ENCODE peak calls at places on chromosomes 13 and 19, in six cellular contexts. T is CD8-positive, alpha-beta T cell; O is heart right ventricle; H is astrocyte; B is cardiac muscle cell; V is GM23248. R is an unnamed sample. For H3K9me3, the result is how much of the 10 kb centered on the place peaks cover.

GRCh38 chr13:65488606-65489005 is 1741.5 kb downstream of the PCDH9 start:
- DNase-seq in V (no peak), H (no peak), O (no peak), B (no peak), T (no peak), R (no peak)

GRCh38 chr13:32811297-32811800 is 204.9 kb upstream of the KL start:
- DNase-seq in O (no peak), H (no peak), V (peak), T (no peak), B (no peak), R (no peak)

GRCh38 chr19:43152217-43152616 is 34.1 kb downstream of the PSG5 start:
- DNase-seq in O (no peak), V (no peak), T (no peak), H (peak), B (no peak), R (no peak)

GRCh38 chr19:37691881-37692504 is 27.6 kb downstream of the ZNF607 start:
- DNase-seq in O (peak), V (peak), B (peak), T (peak), H (peak), R (peak)

GRCh38 chr19:1254081-1254527 is 5.7 kb downstream of the MIDN start:
- DNase-seq in T (no peak), O (no peak), H (no peak), V (peak), B (no peak), R (no peak)

GRCh38 chr19:3656073-3656746 is 29.6 kb upstream of the CACTIN start:
- DNase-seq in V (peak), O (no peak), T (no peak), B (no peak), H (peak), R (no peak)

GRCh38 chr13:68056816-68057710 is 826.9 kb upstream of the PCDH9 start:
- DNase-seq in B (no peak), H (peak), O (no peak), T (no peak), V (no peak), R (no peak)

GRCh38 chr19:56837004-56837403 is 3.5 kb downstream of the PEG3 start:
- DNase-seq in V (peak), B (no peak), T (no peak), H (no peak), O (no peak), R (no peak)

GRCh38 chr19:42831221-42832019 is 48.1 kb downstream of the PSG1 start:
- DNase-seq in O (no peak), V (no peak), T (no peak), H (no peak), B (no peak), R (no peak)

GRCh38 chr19:10044390-10044789 is 31.1 kb downstream of the RDH8 start:
- DNase-seq in B (no peak), V (no peak), T (no peak), H (no peak), O (no peak), R (no peak)

GRCh38 chr19:36573948-36574726 is 1.0 kb upstream of the ZNF529 start:
- DNase-seq in O (no peak), H (peak), B (peak), T (no peak), V (peak), R (no peak)

DNA sequence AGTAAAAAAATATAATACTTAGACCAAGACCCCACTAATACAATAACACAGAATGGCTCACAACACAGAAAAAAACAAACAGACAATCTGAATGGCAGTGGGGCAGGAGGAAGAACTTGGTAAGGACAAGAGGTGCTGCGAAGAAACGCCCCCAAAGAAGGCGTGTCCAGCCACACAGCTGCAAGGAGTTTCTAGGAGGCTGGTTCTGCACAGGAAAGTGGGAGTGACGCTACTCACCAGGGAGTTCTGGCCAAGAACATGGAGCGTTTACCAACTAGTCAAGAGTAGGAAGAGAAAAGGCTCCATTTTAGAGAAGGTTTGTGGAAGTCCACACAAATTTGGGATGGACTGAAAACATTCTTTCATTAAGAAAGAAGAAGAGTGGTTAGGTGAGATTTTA is 95.3 kb upstream of the SLC15A1 start:
- DNase-seq in T (no peak), O (no peak), B (no peak), V (no peak), H (no peak), R (no peak)
- H3K4me3 ChIP-seq in T (no peak), O (no peak), B (no peak), V (no peak), H (no peak), R (no peak)

GRCh38 chr13:24511019-24511823 is 1.4 kb downstream of the PARP4 start:
- DNase-seq in T (no peak), V (peak), O (no peak), H (peak), B (no peak), R (peak)

GRCh38 chr13:24512208-24513068 is at the start of gene PARP4:
- DNase-seq in V (peak), H (peak), T (peak), B (peak), O (peak), R (peak)

GRCh38 chr13:24516919-24517318 is 4.3 kb upstream of the PARP4 start:
- DNase-seq in B (no peak), O (no peak), T (no peak), V (no peak), H (no peak), R (no peak)

GRCh38 chr13:24506698-24507335 is 5.8 kb downstream of the PARP4 start:
- DNase-seq in T (no peak), V (no peak), B (no peak), O (no peak), H (no peak), R (no peak)

GRCh38 chr13:24511824-24512207 is 762 bp downstream of the PARP4 start:
- DNase-seq in V (no peak), T (no peak), O (no peak), H (no peak), B (peak), R (no peak)
- H3K27ac ChIP-seq in V (peak), T (peak), O (peak), H (peak), B (peak), R (peak)

DNA sequence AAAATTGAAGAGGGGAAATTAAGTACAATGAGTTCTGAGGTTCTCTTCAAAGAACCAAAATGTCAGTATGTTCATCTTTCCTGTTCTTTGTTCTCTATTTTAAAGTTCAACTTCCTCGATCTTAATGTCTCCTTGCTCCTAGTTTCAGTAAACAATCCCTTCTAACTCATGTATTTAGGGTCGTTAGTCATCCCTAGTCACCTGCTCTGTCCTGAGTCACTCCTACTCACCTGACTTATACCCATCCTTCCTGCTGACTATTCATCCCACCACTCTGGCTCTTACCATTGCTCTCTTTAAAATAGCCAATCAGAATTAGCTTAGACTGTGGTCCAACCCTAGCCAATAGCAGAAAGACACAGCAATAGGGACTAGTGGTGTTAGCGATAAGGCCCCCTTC is 24.3 kb downstream of the ZNF90 start:
- DNase-seq in H (no peak), B (no peak), O (no peak), T (no peak), V (no peak), R (no peak)
- H3K9me3 ChIP-seq in H (under half), B (under half), O (under half), T (under half), V (under half), R (under half)

GRCh38 chr19:49681830-49682229 is 4.8 kb downstream of the PRMT1 start:
- DNase-seq in T (no peak), H (no peak), V (no peak), B (no peak), O (no peak), R (no peak)
- H3K4me3 ChIP-seq in T (no peak), H (no peak), V (no peak), B (no peak), O (no peak), R (no peak)

GRCh38 chr19:32361574-32362317 is 16.3 kb downstream of the ZNF507 start:
- DNase-seq in B (no peak), T (no peak), O (no peak), V (no peak), H (no peak), R (no peak)

GRCh38 chr19:32362318-32362691 is 16.9 kb downstream of the ZNF507 start:
- DNase-seq in O (no peak), T (no peak), V (no peak), H (no peak), B (no peak), R (no peak)

GRCh38 chr19:32363632-32364031 is 18.2 kb downstream of the ZNF507 start:
- DNase-seq in B (no peak), T (no peak), O (no peak), V (no peak), H (no peak), R (no peak)

GRCh38 chr19:32364040-32364439 is 18.6 kb downstream of the ZNF507 start:
- DNase-seq in B (no peak), T (no peak), H (no peak), V (no peak), O (no peak), R (no peak)

DNA sequence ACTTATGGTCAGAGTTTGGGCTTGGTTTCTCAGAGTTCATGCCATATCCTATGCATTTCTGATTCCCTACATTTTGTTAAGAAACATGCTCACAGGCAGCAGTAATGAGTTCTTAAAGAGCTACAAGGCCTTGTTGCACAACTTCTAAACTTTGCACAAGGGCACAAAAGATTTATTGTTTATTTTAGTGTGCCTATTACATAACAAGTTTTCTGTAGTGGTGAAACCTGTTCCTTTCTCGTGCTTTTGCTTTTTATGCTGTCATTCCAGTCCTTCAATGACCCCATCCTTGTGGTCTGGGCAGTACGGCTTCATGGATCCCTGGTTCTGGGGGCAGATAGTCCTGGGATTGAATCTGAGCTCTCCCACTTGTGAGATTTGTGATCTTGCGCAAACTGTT is 17.8 kb downstream of the ZNF507 start:
- DNase-seq in T (no peak), O (no peak), V (no peak), B (no peak), H (no peak), R (no peak)
- H3K27ac ChIP-seq in T (no peak), O (peak), V (no peak), B (no peak), H (no peak), R (no peak)

GRCh38 chr13:96967248-96967745 is 27.0 kb downstream of the OXGR1 start:
- DNase-seq in T (no peak), B (no peak), H (no peak), O (no peak), V (peak), R (no peak)
- H3K9me3 ChIP-seq in T (under half), B (under half), H (under half), O (under half), V (under half), R (under half)

DNA sequence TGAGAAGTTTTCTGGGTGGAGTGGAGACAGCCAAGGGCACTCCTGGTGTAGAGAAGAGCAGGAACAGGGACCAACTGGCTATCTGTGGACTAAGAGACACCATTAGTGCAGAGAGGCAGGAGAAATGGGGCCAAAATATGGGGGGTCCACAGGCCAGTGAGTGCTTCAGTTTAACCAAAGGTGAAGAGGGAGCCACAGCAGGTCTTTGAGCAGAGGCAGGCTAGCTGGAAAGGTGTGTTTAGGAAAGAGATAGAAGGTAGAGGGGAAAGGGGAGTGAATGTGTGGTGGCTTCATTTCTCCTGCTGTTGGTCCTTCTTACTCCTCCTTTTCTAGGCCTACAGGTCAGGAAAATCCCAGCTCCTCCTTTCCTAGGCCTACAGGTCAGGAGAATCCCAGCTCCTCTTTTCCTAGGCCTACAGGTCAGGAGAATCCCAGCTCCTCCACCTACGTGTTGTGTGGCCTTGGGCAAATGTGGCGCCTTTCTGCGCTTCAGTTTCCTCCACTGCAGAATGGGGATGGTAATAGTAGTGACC is 1.5 kb downstream of the TMEM238 start:
- DNase-seq in T (no peak), V (no peak), B (no peak), O (no peak), H (no peak), R (no peak)
- H3K4me3 ChIP-seq in T (no peak), V (no peak), B (no peak), O (no peak), H (no peak), R (no peak)

GRCh38 chr13:29508874-29509249 is 86.6 kb downstream of the SLC7A1 start:
- DNase-seq in H (no peak), V (no peak), B (peak), O (no peak), T (no peak), R (no peak)

GRCh38 chr13:29511439-29511814 is 84.1 kb downstream of the SLC7A1 start:
- DNase-seq in O (no peak), T (no peak), H (no peak), B (no peak), V (no peak), R (no peak)

GRCh38 chr13:29511980-29512379 is 83.5 kb downstream of the SLC7A1 start:
- DNase-seq in B (no peak), V (peak), O (no peak), H (peak), T (no peak), R (no peak)

GRCh38 chr13:29509999-29510586 is 85.4 kb downstream of the SLC7A1 start:
- DNase-seq in O (no peak), V (peak), T (no peak), H (peak), B (no peak), R (no peak)

DNA sequence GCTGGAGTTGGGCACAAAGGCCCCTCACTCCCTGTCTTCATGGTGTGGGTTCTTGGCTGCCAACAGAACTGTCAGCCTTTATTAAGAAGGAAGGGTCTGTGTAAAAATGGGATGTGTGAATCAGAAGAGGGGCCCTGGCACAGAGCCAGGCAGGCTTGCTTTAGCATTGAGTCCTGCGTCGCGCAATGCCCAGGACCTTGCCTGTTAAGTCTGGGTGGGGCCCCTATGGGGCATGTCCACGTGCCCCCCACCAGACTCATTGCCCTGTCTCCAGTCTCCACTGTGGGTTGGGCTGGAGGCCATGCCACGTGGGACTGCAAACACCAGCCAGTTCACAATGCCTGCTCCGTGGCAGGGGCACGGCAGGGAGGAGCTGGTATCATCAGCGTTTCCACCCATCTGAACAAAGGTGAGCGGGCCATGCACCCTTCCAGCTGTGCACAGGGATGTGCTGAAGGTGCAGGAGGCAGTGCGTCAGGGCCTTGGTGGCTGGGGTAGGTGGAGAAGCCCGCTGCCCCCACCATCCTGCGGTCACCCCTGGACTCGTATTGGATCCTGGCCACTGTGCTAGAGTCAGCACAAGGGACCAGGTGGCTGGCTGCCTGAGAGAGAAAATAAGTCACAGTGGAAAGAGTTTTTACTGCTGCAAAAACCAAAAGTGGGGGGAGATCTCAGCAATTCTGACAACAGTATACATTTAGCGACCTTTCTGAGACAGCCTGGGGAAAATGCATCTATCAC is 84.6 kb downstream of the SLC7A1 start:
- DNase-seq in O (no peak), B (no peak), V (no peak), T (no peak), H (peak), R (no peak)
- H3K27ac ChIP-seq in O (no peak), B (no peak), V (peak), T (no peak), H (no peak), R (no peak)

GRCh38 chr19:23596872-23597271 is 90.1 kb downstream of the ZNF675 start:
- DNase-seq in B (no peak), T (no peak), V (no peak), H (no peak), O (no peak), R (no peak)

DNA sequence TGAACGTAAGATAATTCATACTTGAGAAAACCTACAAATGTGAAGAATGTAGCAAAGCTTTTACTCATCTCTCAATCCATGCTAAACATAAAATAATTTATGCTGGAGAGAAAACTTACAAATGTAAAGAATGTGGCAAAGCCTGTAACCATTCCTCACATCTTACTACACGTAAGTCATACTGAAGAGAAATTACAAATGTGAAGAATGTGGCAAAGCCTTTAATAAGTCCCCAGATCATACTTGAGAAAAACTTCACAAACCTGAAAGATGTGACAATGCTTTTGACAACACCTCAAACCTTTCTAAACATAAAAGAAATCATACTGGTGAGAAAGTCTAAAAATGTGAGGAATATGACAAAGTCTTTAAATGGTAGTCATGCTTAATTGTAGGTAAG is 89.4 kb downstream of the ZNF675 start:
- DNase-seq in B (no peak), V (no peak), O (no peak), T (no peak), H (no peak), R (no peak)
- H3K9me3 ChIP-seq in B (under half), V (under half), O (under half), T (under half), H (under half), R (under half)

R was measured in AG04450.